ENCODE peak calls at places on chromosomes 16 and 17, in five cellular contexts. M is HCT116, T is GM23338, P is GM12878, B is Panc1. H is an unnamed sample.

GRCh38 chr17:76725580-76726230 is 701 bp downstream of the JMJD6 start:
- DNase-seq in M (no peak), T (peak; percentile 38), P (no peak), B (no peak), H (peak; percentile 81)

GRCh38 chr16:54346046-54346445 is 59.5 kb upstream of the IRX3 start:
- DNase-seq in M (no peak), T (no peak), P (no peak), B (no peak), H (no peak)

GRCh38 chr17:67620636-67621035 is 97.1 kb upstream of the NOL11 start:
- DNase-seq in M (no peak), T (no peak), P (no peak), B (no peak), H (no peak)

GRCh38 chr17:79836952-79837887 is 2.0 kb downstream of the CBX4 start:
- DNase-seq in M (peak; percentile 62), T (peak; percentile 82), P (no peak), B (no peak), H (peak; percentile 95)

GRCh38 chr16:81996664-81997529 is 14.4 kb downstream of the SDR42E1 start:
- DNase-seq in M (peak; percentile 60), T (peak; percentile 73), P (no peak), B (no peak), H (peak; percentile 10)

GRCh38 chr17:50638572-50638850 is 3.8 kb downstream of the ABCC3 start:
- DNase-seq in M (no peak), T (no peak), P (no peak), B (no peak), H (no peak)

GRCh38 chr16:16830973-16831372 is 452.0 kb downstream of the NPIPA7 start:
- DNase-seq in M (no peak), T (no peak), P (no peak), B (no peak), H (no peak)

GRCh38 chr17:335691-336090 is 16.9 kb downstream of the RPH3AL start:
- DNase-seq in M (no peak), T (peak; percentile 74), P (no peak), B (no peak), H (no peak)

GRCh38 chr16:49350265-49351103 is 23.1 kb upstream of the C16orf78 start:
- DNase-seq in M (peak; percentile 27), T (peak; percentile 82), P (no peak), B (peak; percentile 32), H (peak; percentile 29)

GRCh38 chr16:89912627-89913026 is 6.0 kb upstream of the MC1R start:
- DNase-seq in M (no peak), T (no peak), P (no peak), B (no peak), H (no peak)

GRCh38 chr16:88338896-88339295 is 43.9 kb upstream of the ZNF469 start:
- DNase-seq in M (no peak), T (no peak), P (no peak), B (no peak), H (no peak)

GRCh38 chr16:57781741-57782606 is 20.3 kb downstream of the KIFC3 start:
- DNase-seq in M (no peak), T (no peak), P (no peak), B (no peak), H (no peak)

GRCh38 chr17:30565073-30565935 is 88.1 kb downstream of the GOSR1 start:
- DNase-seq in M (no peak), T (peak; percentile 67), P (no peak), B (no peak), H (no peak)

GRCh38 chr17:60354223-60354622 is 37.7 kb downstream of the USP32 start:
- DNase-seq in M (no peak), T (no peak), P (no peak), B (no peak), H (no peak)

GRCh38 chr17:62093188-62094155 is 28.4 kb upstream of the MED13 start:
- DNase-seq in M (peak; percentile 90), T (no peak), P (peak; percentile 90), B (peak; percentile 79), H (no peak)

GRCh38 chr17:77540975-77541374 is 400.2 kb downstream of the SEC14L1 start:
- DNase-seq in M (no peak), T (peak; percentile 60), P (no peak), B (no peak), H (no peak)

GRCh38 chr17:15346196-15346595 is 4.8 kb upstream of the TEKT3 start:
- DNase-seq in M (no peak), T (no peak), P (no peak), B (no peak), H (no peak)

GRCh38 chr17:54903375-54903774 is 2.7 kb downstream of the TOM1L1 start:
- DNase-seq in M (no peak), T (no peak), P (no peak), B (no peak), H (no peak)

GRCh38 chr16:66988197-66988788 is at the start of gene CES4A:
- DNase-seq in M (no peak), T (no peak), P (no peak), B (no peak), H (no peak)

GRCh38 chr17:48107137-48108055 is at the start of gene SNX11:
- DNase-seq in M (peak; percentile 85), T (peak; percentile 98), P (no peak), B (peak; percentile 30), H (peak; percentile 90)

GRCh38 chr16:4859900-4860255 is 12.6 kb downstream of the UBN1 start:
- DNase-seq in M (no peak), T (no peak), P (no peak), B (no peak), H (no peak)

GRCh38 chr17:79224903-79225302 is 150.3 kb downstream of the ENGASE start:
- DNase-seq in M (no peak), T (no peak), P (no peak), B (no peak), H (no peak)

GRCh38 chr17:8957721-8958120 is 7.8 kb downstream of the PIK3R5 start:
- DNase-seq in M (no peak), T (no peak), P (no peak), B (no peak), H (no peak)

GRCh38 chr17:14352139-14352538 is 51.3 kb downstream of the HS3ST3B1 start:
- DNase-seq in M (no peak), T (no peak), P (no peak), B (no peak), H (peak; percentile 23)

GRCh38 chr16:84045818-84046470 is 3.3 kb upstream of the SLC38A8 start:
- DNase-seq in M (no peak), T (no peak), P (no peak), B (no peak), H (no peak)

GRCh38 chr16:68590201-68590994 is 51.3 kb downstream of the ZFP90 start:
- DNase-seq in M (peak; percentile 54), T (peak; percentile 93), P (no peak), B (peak; percentile 2), H (peak; percentile 26)

GRCh38 chr17:57671546-57672204 is 73.4 kb downstream of the CCDC182 start:
- DNase-seq in M (peak; percentile 47), T (peak; percentile 95), P (no peak), B (peak; percentile 50), H (peak; percentile 81)

DNA sequence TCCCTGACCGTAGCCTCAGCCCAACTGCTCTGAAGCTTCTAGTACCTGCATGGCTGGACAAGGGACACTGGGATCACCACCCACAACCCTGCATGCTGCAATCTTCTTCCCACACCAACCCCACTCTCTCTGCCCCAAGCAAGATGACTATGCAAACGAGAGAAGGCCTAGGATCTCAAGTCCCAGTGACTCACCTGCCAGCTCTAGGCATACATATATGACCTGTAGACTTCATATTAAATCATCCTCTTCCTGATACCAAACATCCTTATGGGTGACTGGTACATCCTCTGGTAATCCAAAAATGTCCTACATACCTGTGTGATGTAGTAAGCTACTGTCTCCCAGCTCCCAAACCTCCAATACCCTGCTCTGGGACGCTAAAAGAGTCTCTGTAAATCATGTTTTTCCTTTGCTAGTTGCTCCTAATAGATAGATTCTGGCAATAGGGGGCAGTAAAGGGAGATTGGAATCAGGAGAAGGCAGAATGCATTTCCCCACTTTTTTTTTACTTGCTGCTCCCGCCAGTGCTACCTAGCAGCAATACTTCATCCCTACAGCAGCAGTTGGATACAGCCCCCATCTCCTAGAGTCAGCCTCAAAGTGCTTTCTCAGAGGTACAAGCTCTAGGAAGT is 43.4 kb upstream of the SOX9 start:
- DNase-seq in M (peak; percentile 8), T (peak; percentile 79), P (no peak), B (no peak), H (no peak)
- TF ChIP-seq CTCF in M (peak; percentile 54), T (peak; percentile 53), P (no peak), B (peak; percentile 42), H (no peak)

DNA sequence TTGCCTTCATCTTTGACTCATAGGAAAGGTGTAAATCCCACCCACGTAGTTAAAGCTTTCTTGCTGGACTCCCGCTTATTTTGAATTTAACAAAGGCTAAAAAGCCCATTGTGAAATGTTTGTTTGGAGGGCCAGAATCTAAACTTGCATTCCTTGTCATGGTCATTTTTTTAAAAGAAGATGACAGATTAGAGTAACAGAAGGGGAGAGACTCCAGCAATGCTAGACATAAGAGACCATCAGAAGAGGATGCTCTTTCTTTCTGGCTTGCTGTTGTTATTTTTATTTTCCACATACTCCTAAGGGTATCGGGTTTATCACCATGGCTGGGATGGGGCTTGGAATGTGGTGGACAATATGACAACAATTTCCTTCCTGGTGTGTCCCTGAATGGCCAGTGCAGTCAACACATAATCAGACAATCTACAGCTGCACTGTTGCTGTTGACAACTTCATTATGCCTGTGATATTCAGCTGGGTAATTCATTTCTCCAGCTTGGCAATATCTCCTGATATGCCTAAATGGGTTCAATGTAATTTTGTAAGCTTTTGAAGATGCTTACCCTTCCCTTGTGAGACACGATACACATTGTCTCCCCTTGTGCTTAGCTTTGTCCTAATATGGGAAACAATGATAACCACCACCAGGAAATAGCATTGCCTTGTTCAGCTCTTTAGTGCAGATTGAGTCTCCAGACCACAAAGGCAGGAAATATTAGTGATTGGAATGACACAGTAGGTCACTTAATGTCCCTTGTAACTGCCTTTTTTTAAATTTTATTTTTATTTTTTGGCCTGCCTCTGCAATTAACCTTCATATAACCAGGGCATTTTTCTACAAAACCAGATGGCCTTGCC is 164.3 kb downstream of the ANKFN1 start:
- DNase-seq in M (no peak), T (no peak), P (no peak), B (no peak), H (no peak)
- TF ChIP-seq REST in M (no peak), T (no peak), P (no peak), B (no peak), H (no peak)

GRCh38 chr17:38571833-38572274 is 33.9 kb downstream of the SRCIN1 start:
- DNase-seq in M (no peak), T (peak; percentile 74), P (no peak), B (no peak), H (peak; percentile 23)
- H3K27me3 ChIP-seq in M (no peaks in the 10 kb centered on the region), T (peaks cover 99% of the 10 kb centered on the region), P (peaks cover 18% of the 10 kb centered on the region), B (no peaks in the 10 kb centered on the region), H (peaks cover 71% of the 10 kb centered on the region)

DNA sequence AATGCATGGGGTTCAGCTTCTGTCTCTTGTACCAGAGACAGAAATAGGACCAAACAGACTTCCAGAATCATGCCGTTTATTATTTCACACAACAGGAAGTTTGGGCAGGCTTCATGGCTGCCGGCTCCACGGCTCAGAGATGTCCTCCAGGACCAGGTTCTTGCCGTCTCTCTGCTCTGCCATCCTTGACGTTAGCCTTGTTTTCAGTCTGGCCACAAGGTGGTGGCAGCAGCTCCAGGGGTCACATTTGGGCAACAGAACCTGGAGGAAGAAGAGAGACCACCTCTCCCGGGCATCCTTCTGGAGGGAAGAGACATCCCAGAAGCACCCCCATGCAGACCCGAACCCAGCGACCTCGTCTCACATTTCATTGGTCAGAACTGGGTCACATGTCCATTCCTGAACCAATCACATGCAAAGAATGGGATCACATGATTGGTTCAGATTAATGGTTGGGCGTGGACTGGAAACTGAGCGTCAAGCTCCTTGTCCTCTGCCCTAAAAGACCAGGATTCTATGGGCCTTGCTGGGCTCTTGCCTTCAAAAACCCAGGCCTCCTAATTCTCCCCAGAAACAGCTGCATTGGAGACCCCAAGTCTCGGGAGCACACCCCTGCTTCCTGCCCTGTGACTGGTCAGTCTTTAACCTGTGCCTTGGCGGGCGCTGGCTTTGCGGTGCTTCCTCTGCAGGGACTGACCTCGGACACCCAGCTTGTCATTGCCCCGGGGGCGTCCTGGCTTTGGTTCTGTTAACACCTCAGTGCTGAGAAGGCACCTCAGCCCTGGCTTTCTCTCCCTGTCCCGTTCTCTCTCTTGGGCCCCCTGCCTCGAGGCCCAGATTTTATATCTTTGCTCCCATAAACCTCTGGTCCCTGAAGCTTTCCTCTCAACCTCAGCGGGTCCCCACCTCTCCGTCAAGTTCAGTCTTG is 63.3 kb downstream of the IRF8 start:
- DNase-seq in M (no peak), T (no peak), P (no peak), B (no peak), H (no peak)
- TF ChIP-seq CTCF in M (peak; percentile 48), T (peak; percentile 23), P (peak; percentile 15), B (no peak), H (no peak)

H was measured in HL-60.